ENCODE peak calls at places on chromosomes 13 and 19, in six cellular contexts. One of them, this sample, is unnamed.

GRCh38 chr19:29806098-29806866 is 5.5 kb upstream of the CCNE1 start:
- DNase-seq in A549: peak
- DNase-seq in HepG2: peak
- DNase-seq in GM12878: no peak
- DNase-seq in K562: peak
- DNase-seq in endothelial cell of umbilical vein: no peak
- DNase-seq in this sample: peak

GRCh38 chr19:56603829-56604228 is 8.7 kb downstream of the ZNF71 start:
- DNase-seq in A549: no peak
- DNase-seq in HepG2: no peak
- DNase-seq in GM12878: no peak
- DNase-seq in K562: no peak
- DNase-seq in endothelial cell of umbilical vein: no peak
- DNase-seq in this sample: no peak

GRCh38 chr19:49856574-49857021 is 5.6 kb downstream of the PTOV1 start:
- DNase-seq in A549: no peak
- DNase-seq in HepG2: no peak
- DNase-seq in GM12878: no peak
- DNase-seq in K562: no peak
- DNase-seq in endothelial cell of umbilical vein: no peak
- DNase-seq in this sample: no peak

GRCh38 chr19:14775855-14776254 is 2.5 kb downstream of the ADGRE2 start:
- DNase-seq in A549: no peak
- DNase-seq in HepG2: no peak
- DNase-seq in GM12878: no peak
- DNase-seq in K562: peak
- DNase-seq in endothelial cell of umbilical vein: no peak
- DNase-seq in this sample: peak

GRCh38 chr13:46295531-46296464 is 84.1 kb downstream of the LRRC63 start:
- DNase-seq in A549: no peak
- DNase-seq in HepG2: no peak
- DNase-seq in GM12878: peak
- DNase-seq in K562: no peak
- DNase-seq in endothelial cell of umbilical vein: peak
- DNase-seq in this sample: peak

GRCh38 chr19:5718579-5719273 is 1.2 kb downstream of the LONP1 start:
- DNase-seq in A549: no peak
- DNase-seq in HepG2: peak
- DNase-seq in GM12878: peak
- DNase-seq in K562: peak
- DNase-seq in endothelial cell of umbilical vein: peak
- DNase-seq in this sample: peak

GRCh38 chr13:98275711-98276171 is 98.7 kb upstream of the RNF113B start:
- DNase-seq in A549: no peak
- DNase-seq in HepG2: no peak
- DNase-seq in GM12878: no peak
- DNase-seq in K562: no peak
- DNase-seq in endothelial cell of umbilical vein: no peak
- DNase-seq in this sample: no peak

GRCh38 chr13:51946163-51946669 is 65.0 kb downstream of the ATP7B start:
- DNase-seq in A549: no peak
- DNase-seq in HepG2: no peak
- DNase-seq in GM12878: no peak
- DNase-seq in K562: no peak
- DNase-seq in endothelial cell of umbilical vein: no peak
- DNase-seq in this sample: no peak

GRCh38 chr19:31171936-31172335 is 177.3 kb downstream of the TSHZ3 start:
- DNase-seq in A549: no peak
- DNase-seq in HepG2: no peak
- DNase-seq in GM12878: no peak
- DNase-seq in K562: no peak
- DNase-seq in endothelial cell of umbilical vein: no peak
- DNase-seq in this sample: no peak

GRCh38 chr13:100197591-100198365 is 108.9 kb downstream of the PCCA start:
- DNase-seq in A549: no peak
- DNase-seq in HepG2: no peak
- DNase-seq in GM12878: no peak
- DNase-seq in K562: no peak
- DNase-seq in endothelial cell of umbilical vein: no peak
- DNase-seq in this sample: no peak

GRCh38 chr19:50552540-50552939 is 15.7 kb downstream of the LRRC4B start:
- DNase-seq in A549: no peak
- DNase-seq in HepG2: no peak
- DNase-seq in GM12878: no peak
- DNase-seq in K562: no peak
- DNase-seq in endothelial cell of umbilical vein: no peak
- DNase-seq in this sample: no peak

GRCh38 chr13:107192289-107192688 is 624.4 kb upstream of the ARGLU1 start:
- DNase-seq in A549: no peak
- DNase-seq in HepG2: peak
- DNase-seq in GM12878: no peak
- DNase-seq in K562: no peak
- DNase-seq in endothelial cell of umbilical vein: no peak
- DNase-seq in this sample: no peak

GRCh38 chr13:24180743-24181384 is 20.3 kb downstream of the SPATA13 start:
- DNase-seq in A549: no peak
- DNase-seq in HepG2: no peak
- DNase-seq in GM12878: no peak
- DNase-seq in K562: no peak
- DNase-seq in endothelial cell of umbilical vein: no peak
- DNase-seq in this sample: no peak

GRCh38 chr13:73934215-73934623 is 200.0 kb downstream of the KLF12 start:
- DNase-seq in A549: no peak
- DNase-seq in HepG2: no peak
- DNase-seq in GM12878: no peak
- DNase-seq in K562: no peak
- DNase-seq in endothelial cell of umbilical vein: peak
- DNase-seq in this sample: no peak

GRCh38 chr13:31121327-31122140 is 40.2 kb downstream of the HSPH1 start:
- DNase-seq in A549: no peak
- DNase-seq in HepG2: no peak
- DNase-seq in GM12878: no peak
- DNase-seq in K562: no peak
- DNase-seq in endothelial cell of umbilical vein: peak
- DNase-seq in this sample: no peak

GRCh38 chr13:50353651-50354415 is 338.6 kb downstream of the KCNRG start:
- DNase-seq in A549: no peak
- DNase-seq in HepG2: no peak
- DNase-seq in GM12878: no peak
- DNase-seq in K562: no peak
- DNase-seq in endothelial cell of umbilical vein: no peak
- DNase-seq in this sample: peak

GRCh38 chr19:31338069-31338767 is 11.0 kb downstream of the TSHZ3 start:
- DNase-seq in A549: peak
- DNase-seq in HepG2: peak
- DNase-seq in GM12878: no peak
- DNase-seq in K562: peak
- DNase-seq in endothelial cell of umbilical vein: no peak
- DNase-seq in this sample: peak

GRCh38 chr13:45989607-45990006 is 62.9 kb downstream of the ZC3H13 start:
- DNase-seq in A549: no peak
- DNase-seq in HepG2: no peak
- DNase-seq in GM12878: no peak
- DNase-seq in K562: no peak
- DNase-seq in endothelial cell of umbilical vein: peak
- DNase-seq in this sample: no peak

GRCh38 chr19:2791440-2791839 is 6.1 kb downstream of the THOP1 start:
- DNase-seq in A549: no peak
- DNase-seq in HepG2: no peak
- DNase-seq in GM12878: no peak
- DNase-seq in K562: no peak
- DNase-seq in endothelial cell of umbilical vein: no peak
- DNase-seq in this sample: no peak

GRCh38 chr13:110683203-110683883 is 22.6 kb downstream of the CARS2 start:
- DNase-seq in A549: no peak
- DNase-seq in HepG2: peak
- DNase-seq in GM12878: no peak
- DNase-seq in K562: no peak
- DNase-seq in endothelial cell of umbilical vein: peak
- DNase-seq in this sample: no peak

GRCh38 chr13:40508112-40508511 is 158.3 kb downstream of the FOXO1 start:
- DNase-seq in A549: no peak
- DNase-seq in HepG2: no peak
- DNase-seq in GM12878: no peak
- DNase-seq in K562: no peak
- DNase-seq in endothelial cell of umbilical vein: peak
- DNase-seq in this sample: no peak

GRCh38 chr19:30092721-30093569 is 150.9 kb downstream of the URI1 start:
- DNase-seq in A549: no peak
- DNase-seq in HepG2: no peak
- DNase-seq in GM12878: no peak
- DNase-seq in K562: no peak
- DNase-seq in endothelial cell of umbilical vein: no peak
- DNase-seq in this sample: no peak

GRCh38 chr19:11234486-11235075 is 4.8 kb upstream of the ANGPTL8 start:
- DNase-seq in A549: no peak
- DNase-seq in HepG2: peak
- DNase-seq in GM12878: no peak
- DNase-seq in K562: no peak
- DNase-seq in endothelial cell of umbilical vein: no peak
- DNase-seq in this sample: no peak

GRCh38 chr19:15463865-15464371 is 426 bp downstream of the RASAL3 start:
- DNase-seq in A549: no peak
- DNase-seq in HepG2: no peak
- DNase-seq in GM12878: no peak
- DNase-seq in K562: no peak
- DNase-seq in endothelial cell of umbilical vein: no peak
- DNase-seq in this sample: peak

GRCh38 chr19:581399-582111 is 8.1 kb upstream of the HCN2 start:
- DNase-seq in A549: no peak
- DNase-seq in HepG2: no peak
- DNase-seq in GM12878: no peak
- DNase-seq in K562: no peak
- DNase-seq in endothelial cell of umbilical vein: no peak
- DNase-seq in this sample: no peak

GRCh38 chr19:5686647-5687359 is 3.3 kb upstream of the RPL36 start:
- DNase-seq in A549: peak
- DNase-seq in HepG2: peak
- DNase-seq in GM12878: peak
- DNase-seq in K562: peak
- DNase-seq in endothelial cell of umbilical vein: peak
- DNase-seq in this sample: peak

GRCh38 chr13:24511019-24511823 is 1.4 kb downstream of the PARP4 start:
- DNase-seq in A549: peak
- DNase-seq in HepG2: peak
- DNase-seq in GM12878: peak
- DNase-seq in K562: peak
- DNase-seq in endothelial cell of umbilical vein: peak
- DNase-seq in this sample: peak

GRCh38 chr19:1860133-1860775 is 3.1 kb downstream of the KLF16 start:
- DNase-seq in A549: no peak
- DNase-seq in HepG2: peak
- DNase-seq in GM12878: no peak
- DNase-seq in K562: peak
- DNase-seq in endothelial cell of umbilical vein: no peak
- DNase-seq in this sample: peak

GRCh38 chr13:32267836-32268439 is 47.2 kb downstream of the ZAR1L start:
- DNase-seq in A549: no peak
- DNase-seq in HepG2: no peak
- DNase-seq in GM12878: no peak
- DNase-seq in K562: no peak
- DNase-seq in endothelial cell of umbilical vein: peak
- DNase-seq in this sample: no peak

GRCh38 chr19:45059258-45059965 is 16.9 kb downstream of the ZNF296 start:
- DNase-seq in A549: peak
- DNase-seq in HepG2: peak
- DNase-seq in GM12878: no peak
- DNase-seq in K562: peak
- DNase-seq in endothelial cell of umbilical vein: peak
- DNase-seq in this sample: peak

GRCh38 chr13:20360835-20361412 is 128.8 kb upstream of the GJB6 start:
- DNase-seq in A549: no peak
- DNase-seq in HepG2: no peak
- DNase-seq in GM12878: no peak
- DNase-seq in K562: no peak
- DNase-seq in endothelial cell of umbilical vein: no peak
- DNase-seq in this sample: no peak

DNA sequence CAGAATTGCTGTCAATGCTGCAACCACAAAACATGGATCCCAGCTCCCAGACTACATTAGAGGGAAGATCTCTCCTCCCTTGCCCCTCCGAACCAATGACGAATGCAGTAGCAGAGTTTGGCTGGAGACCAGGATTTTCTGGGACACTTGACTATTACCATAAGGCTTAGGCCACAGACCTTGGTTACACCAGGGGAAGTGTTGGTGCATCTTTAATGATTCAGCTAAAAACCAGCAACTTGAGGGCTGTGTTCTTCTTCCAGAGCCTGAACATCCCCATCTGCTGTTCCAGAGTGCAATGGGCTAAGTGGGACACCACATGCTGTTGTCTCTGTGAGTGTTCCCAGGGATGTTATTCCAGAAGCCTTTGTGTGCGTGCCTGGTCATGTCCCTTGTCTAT is 528.2 kb downstream of the LMO7 start:
- DNase-seq in A549: no peak
- DNase-seq in HepG2: no peak
- DNase-seq in GM12878: no peak
- DNase-seq in K562: no peak
- DNase-seq in endothelial cell of umbilical vein: no peak
- DNase-seq in this sample: no peak
- TF ChIP-seq MYC in A549: no peak
- TF ChIP-seq MYC in HepG2: no peak
- TF ChIP-seq MYC in GM12878: no peak
- TF ChIP-seq MYC in K562: no peak
- TF ChIP-seq MYC in endothelial cell of umbilical vein: no peak
- TF ChIP-seq MYC in this sample: no peak

GRCh38 chr13:34941436-34941834 is 635 bp upstream of the NBEA start:
- DNase-seq in A549: peak
- DNase-seq in HepG2: no peak
- DNase-seq in GM12878: no peak
- DNase-seq in K562: no peak
- DNase-seq in endothelial cell of umbilical vein: no peak
- DNase-seq in this sample: no peak
- H3K4me3 ChIP-seq in A549: peak
- H3K4me3 ChIP-seq in HepG2: peak
- H3K4me3 ChIP-seq in GM12878: peak
- H3K4me3 ChIP-seq in K562: no peak
- H3K4me3 ChIP-seq in endothelial cell of umbilical vein: peak
- H3K4me3 ChIP-seq in this sample: no peak

DNA sequence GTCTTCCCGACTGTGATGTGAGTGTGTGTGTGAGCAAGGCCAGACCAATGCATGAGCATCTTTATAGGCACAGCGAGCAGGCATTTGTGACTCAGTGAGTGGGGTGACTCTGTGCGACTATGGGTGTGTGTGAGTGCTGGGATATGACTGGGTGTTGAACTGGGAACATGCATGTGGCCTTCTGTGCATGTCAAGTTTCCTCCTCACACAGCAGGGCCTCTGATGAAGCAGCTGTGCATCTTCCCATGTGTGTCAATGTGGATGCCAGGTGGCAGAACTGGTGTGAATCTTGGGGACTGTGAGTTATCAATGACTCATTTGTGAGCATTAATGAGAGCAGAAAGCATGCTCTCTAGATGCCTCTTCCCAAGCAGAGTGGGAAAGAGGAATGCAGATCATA is 12.1 kb upstream of the LGALS14 start:
- DNase-seq in A549: no peak
- DNase-seq in HepG2: no peak
- DNase-seq in GM12878: no peak
- DNase-seq in K562: no peak
- DNase-seq in endothelial cell of umbilical vein: no peak
- DNase-seq in this sample: no peak
- TF ChIP-seq POLR2A in A549: no peak
- TF ChIP-seq POLR2A in HepG2: no peak
- TF ChIP-seq POLR2A in GM12878: no peak
- TF ChIP-seq POLR2A in K562: no peak
- TF ChIP-seq POLR2A in endothelial cell of umbilical vein: no peak
- TF ChIP-seq POLR2A in this sample: no peak

GRCh38 chr13:92221916-92222315 is 823.5 kb downstream of the GPC5 start:
- DNase-seq in A549: no peak
- DNase-seq in HepG2: no peak
- DNase-seq in GM12878: no peak
- DNase-seq in K562: no peak
- DNase-seq in endothelial cell of umbilical vein: no peak
- DNase-seq in this sample: no peak
- TF ChIP-seq MYC in A549: no peak
- TF ChIP-seq MYC in HepG2: no peak
- TF ChIP-seq MYC in GM12878: no peak
- TF ChIP-seq MYC in K562: no peak
- TF ChIP-seq MYC in endothelial cell of umbilical vein: no peak
- TF ChIP-seq MYC in this sample: no peak